ENCODE peak calls at places on chromosomes 5 and 9, in five cellular contexts. One of them, this sample, is unnamed.
A peak's percentile ranks its signal among the peaks of the same experiment; 100 is the strongest.

GRCh38 chr9:104780796-104781395 is 17.0 kb downstream of the NIPSNAP3B start:
- DNase-seq in CD8-positive, alpha-beta T cell: no peak
- DNase-seq in SJCRH30: peak; percentile 43
- DNase-seq in spleen: no peak
- DNase-seq in fibroblast of lung: peak; percentile 66
- DNase-seq in this sample: peak; percentile 22

GRCh38 chr9:75134495-75134894 is 46.2 kb downstream of the OSTF1 start:
- DNase-seq in CD8-positive, alpha-beta T cell: no peak
- DNase-seq in SJCRH30: peak; percentile 17
- DNase-seq in spleen: no peak
- DNase-seq in fibroblast of lung: no peak
- DNase-seq in this sample: no peak

GRCh38 chr5:124474821-124475220 is 271.6 kb downstream of the ZNF608 start:
- DNase-seq in CD8-positive, alpha-beta T cell: no peak
- DNase-seq in SJCRH30: peak; percentile 17
- DNase-seq in spleen: no peak
- DNase-seq in fibroblast of lung: peak; percentile 45
- DNase-seq in this sample: no peak

GRCh38 chr9:120109242-120109641 is 470.7 kb downstream of the CDK5RAP2 start:
- DNase-seq in CD8-positive, alpha-beta T cell: no peak
- DNase-seq in SJCRH30: peak; percentile 56
- DNase-seq in spleen: no peak
- DNase-seq in fibroblast of lung: no peak
- DNase-seq in this sample: no peak

GRCh38 chr5:113447651-113448050 is 12.9 kb upstream of the TSSK1B start:
- DNase-seq in CD8-positive, alpha-beta T cell: no peak
- DNase-seq in SJCRH30: peak; percentile 48
- DNase-seq in spleen: no peak
- DNase-seq in fibroblast of lung: peak; percentile 14
- DNase-seq in this sample: peak; percentile 11

GRCh38 chr5:178284095-178284675 is 51.6 kb upstream of the PHYKPL start:
- DNase-seq in CD8-positive, alpha-beta T cell: no peak
- DNase-seq in SJCRH30: peak; percentile 65
- DNase-seq in spleen: no peak
- DNase-seq in fibroblast of lung: peak; percentile 37
- DNase-seq in this sample: no peak

GRCh38 chr9:34256987-34257585 is 72.0 kb downstream of the KIF24 start:
- DNase-seq in CD8-positive, alpha-beta T cell: peak; percentile 41
- DNase-seq in SJCRH30: no peak
- DNase-seq in spleen: no peak
- DNase-seq in fibroblast of lung: peak; percentile 12
- DNase-seq in this sample: no peak

GRCh38 chr5:78927657-78928282 is 57.3 kb downstream of the ARSB start:
- DNase-seq in CD8-positive, alpha-beta T cell: no peak
- DNase-seq in SJCRH30: no peak
- DNase-seq in spleen: no peak
- DNase-seq in fibroblast of lung: no peak
- DNase-seq in this sample: peak; percentile 5

GRCh38 chr5:42811591-42812392 is at the start of gene SELENOP:
- DNase-seq in CD8-positive, alpha-beta T cell: no peak
- DNase-seq in SJCRH30: peak; percentile 85
- DNase-seq in spleen: no peak
- DNase-seq in fibroblast of lung: peak; percentile 94
- DNase-seq in this sample: peak; percentile 78

GRCh38 chr5:108367679-108368334 is 14.1 kb downstream of the FBXL17 start:
- DNase-seq in CD8-positive, alpha-beta T cell: no peak
- DNase-seq in SJCRH30: peak; percentile 47
- DNase-seq in spleen: no peak
- DNase-seq in fibroblast of lung: no peak
- DNase-seq in this sample: no peak

GRCh38 chr5:191036-191948 is at the start of gene LRRC14B:
- DNase-seq in CD8-positive, alpha-beta T cell: no peak
- DNase-seq in SJCRH30: peak; percentile 69
- DNase-seq in spleen: peak; percentile 84
- DNase-seq in fibroblast of lung: no peak
- DNase-seq in this sample: no peak

GRCh38 chr9:35277649-35278359 is 116.0 kb downstream of the UNC13B start:
- DNase-seq in CD8-positive, alpha-beta T cell: no peak
- DNase-seq in SJCRH30: no peak
- DNase-seq in spleen: no peak
- DNase-seq in fibroblast of lung: peak; percentile 91
- DNase-seq in this sample: peak; percentile 38

GRCh38 chr9:120386390-120387131 is 193.4 kb downstream of the CDK5RAP2 start:
- DNase-seq in CD8-positive, alpha-beta T cell: no peak
- DNase-seq in SJCRH30: peak; percentile 43
- DNase-seq in spleen: no peak
- DNase-seq in fibroblast of lung: peak; percentile 65
- DNase-seq in this sample: no peak

GRCh38 chr9:82593436-82593835 is 469.5 kb downstream of the RASEF start:
- DNase-seq in CD8-positive, alpha-beta T cell: no peak
- DNase-seq in SJCRH30: no peak
- DNase-seq in spleen: no peak
- DNase-seq in fibroblast of lung: no peak
- DNase-seq in this sample: no peak

GRCh38 chr5:174843263-174844250 is 119.2 kb downstream of the MSX2 start:
- DNase-seq in CD8-positive, alpha-beta T cell: no peak
- DNase-seq in SJCRH30: no peak
- DNase-seq in spleen: no peak
- DNase-seq in fibroblast of lung: peak; percentile 85
- DNase-seq in this sample: peak; percentile 28

GRCh38 chr9:91727316-91727861 is 222.6 kb downstream of the ROR2 start:
- DNase-seq in CD8-positive, alpha-beta T cell: no peak
- DNase-seq in SJCRH30: peak; percentile 66
- DNase-seq in spleen: no peak
- DNase-seq in fibroblast of lung: peak; percentile 61
- DNase-seq in this sample: peak; percentile 62

GRCh38 chr5:168317096-168317520 is 25.7 kb downstream of the WWC1 start:
- DNase-seq in CD8-positive, alpha-beta T cell: no peak
- DNase-seq in SJCRH30: no peak
- DNase-seq in spleen: peak; percentile 30
- DNase-seq in fibroblast of lung: no peak
- DNase-seq in this sample: no peak

GRCh38 chr5:55691265-55692105 is 20.6 kb downstream of the SLC38A9 start:
- DNase-seq in CD8-positive, alpha-beta T cell: no peak
- DNase-seq in SJCRH30: peak; percentile 73
- DNase-seq in spleen: no peak
- DNase-seq in fibroblast of lung: peak; percentile 78
- DNase-seq in this sample: peak; percentile 73

GRCh38 chr9:126127591-126127990 is 199.0 kb upstream of the MVB12B start:
- DNase-seq in CD8-positive, alpha-beta T cell: no peak
- DNase-seq in SJCRH30: no peak
- DNase-seq in spleen: peak; percentile 18
- DNase-seq in fibroblast of lung: no peak
- DNase-seq in this sample: no peak

GRCh38 chr9:19466268-19466639 is 57.4 kb downstream of the ACER2 start:
- DNase-seq in CD8-positive, alpha-beta T cell: no peak
- DNase-seq in SJCRH30: no peak
- DNase-seq in spleen: no peak
- DNase-seq in fibroblast of lung: no peak
- DNase-seq in this sample: no peak

GRCh38 chr9:19465571-19466267 is 56.9 kb downstream of the ACER2 start:
- DNase-seq in CD8-positive, alpha-beta T cell: no peak
- DNase-seq in SJCRH30: no peak
- DNase-seq in spleen: no peak
- DNase-seq in fibroblast of lung: no peak
- DNase-seq in this sample: no peak

GRCh38 chr9:19461135-19461534 is 52.3 kb downstream of the ACER2 start:
- DNase-seq in CD8-positive, alpha-beta T cell: no peak
- DNase-seq in SJCRH30: no peak
- DNase-seq in spleen: no peak
- DNase-seq in fibroblast of lung: no peak
- DNase-seq in this sample: no peak

GRCh38 chr9:19464764-19465570 is 56.2 kb downstream of the ACER2 start:
- DNase-seq in CD8-positive, alpha-beta T cell: peak; percentile 75
- DNase-seq in SJCRH30: no peak
- DNase-seq in spleen: peak; percentile 92
- DNase-seq in fibroblast of lung: peak; percentile 81
- DNase-seq in this sample: peak; percentile 58

DNA sequence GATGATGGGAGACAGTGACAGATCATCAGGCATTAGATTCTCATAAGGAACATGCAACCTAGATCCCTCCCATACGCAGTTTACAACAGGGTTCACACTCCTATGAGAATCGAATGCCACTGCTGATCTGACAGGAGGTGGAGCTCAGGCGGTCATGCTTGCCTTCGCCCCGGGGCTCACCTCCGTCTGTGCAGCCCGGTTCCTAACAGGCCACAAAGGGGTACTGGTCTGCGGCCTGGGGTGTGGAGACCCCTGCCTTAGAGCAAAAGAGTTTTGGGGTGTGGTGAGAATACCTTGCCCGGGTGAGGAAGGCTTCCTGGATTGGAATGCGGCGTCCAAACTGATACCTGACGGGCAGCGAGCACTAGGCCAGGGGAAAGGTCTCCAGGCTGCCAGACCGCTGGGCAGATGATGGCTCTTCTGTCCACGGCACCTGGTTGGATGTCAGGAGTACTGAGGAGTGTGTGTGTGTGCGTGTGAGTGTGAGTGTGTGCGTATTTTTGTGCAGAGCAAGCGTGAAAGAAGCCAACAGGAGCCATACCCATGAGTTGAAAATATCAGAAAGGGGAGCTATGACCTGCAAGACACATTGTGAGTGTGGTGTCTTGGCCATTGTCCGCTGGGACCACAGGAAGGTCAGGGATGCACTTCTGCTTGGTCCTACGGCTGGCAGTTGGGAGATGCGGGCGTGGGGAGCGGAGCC is 55.4 kb downstream of the ACER2 start:
- DNase-seq in CD8-positive, alpha-beta T cell: no peak
- DNase-seq in SJCRH30: no peak
- DNase-seq in spleen: no peak
- DNase-seq in fibroblast of lung: no peak
- DNase-seq in this sample: no peak
- H3K4me3 ChIP-seq in CD8-positive, alpha-beta T cell: peak overlapping the region; percentile 56
- H3K4me3 ChIP-seq in SJCRH30: no peak overlapping the region
- H3K4me3 ChIP-seq in spleen: peak overlapping the region; percentile 72
- H3K4me3 ChIP-seq in fibroblast of lung: peak overlapping the region; percentile 49
- H3K4me3 ChIP-seq in this sample: peak overlapping the region; percentile 33

GRCh38 chr5:172867761-172868435 is 33.8 kb downstream of the ERGIC1 start:
- DNase-seq in CD8-positive, alpha-beta T cell: no peak
- DNase-seq in SJCRH30: no peak
- DNase-seq in spleen: peak; percentile 16
- DNase-seq in fibroblast of lung: no peak
- DNase-seq in this sample: no peak

GRCh38 chr5:172870261-172870806 is 36.3 kb downstream of the ERGIC1 start:
- DNase-seq in CD8-positive, alpha-beta T cell: no peak
- DNase-seq in SJCRH30: no peak
- DNase-seq in spleen: peak; percentile 68
- DNase-seq in fibroblast of lung: peak; percentile 85
- DNase-seq in this sample: peak; percentile 85

GRCh38 chr5:172868436-172868923 is 34.4 kb downstream of the ERGIC1 start:
- DNase-seq in CD8-positive, alpha-beta T cell: no peak
- DNase-seq in SJCRH30: no peak
- DNase-seq in spleen: no peak
- DNase-seq in fibroblast of lung: peak; percentile 78
- DNase-seq in this sample: peak; percentile 64

GRCh38 chr5:172869734-172870133 is 35.7 kb downstream of the ERGIC1 start:
- DNase-seq in CD8-positive, alpha-beta T cell: no peak
- DNase-seq in SJCRH30: no peak
- DNase-seq in spleen: no peak
- DNase-seq in fibroblast of lung: peak; percentile 44
- DNase-seq in this sample: no peak

DNA sequence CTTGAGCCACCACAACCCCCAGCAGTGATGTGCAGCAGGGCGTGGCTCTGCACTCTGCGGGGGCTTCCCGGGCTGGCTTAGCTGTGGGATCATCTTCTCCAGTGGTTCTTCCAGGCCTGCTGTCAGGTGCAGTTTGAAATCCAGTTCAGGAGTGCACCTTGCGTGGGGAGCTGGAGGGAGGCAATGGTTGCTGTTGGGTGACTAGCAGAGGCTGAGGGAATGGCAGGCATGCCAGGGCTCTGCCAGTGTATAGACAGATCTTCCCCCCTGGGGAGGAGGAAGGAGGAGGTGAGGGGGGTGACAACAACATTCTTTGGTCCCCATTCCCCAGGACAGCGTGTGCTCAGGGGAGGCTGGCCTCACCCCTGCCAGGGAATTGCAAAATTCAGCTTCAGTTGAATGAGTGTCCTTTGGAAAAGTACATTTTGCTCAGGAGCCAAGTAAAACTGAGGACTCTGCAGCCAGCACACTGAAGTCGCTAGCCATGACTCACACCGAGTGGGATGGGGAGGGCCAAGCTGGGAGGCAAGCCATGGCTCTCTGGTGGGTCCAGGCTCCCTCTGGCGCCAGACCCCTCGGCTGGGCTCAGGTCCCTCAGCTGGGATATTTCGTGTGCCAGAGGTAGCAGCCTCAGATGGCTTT is 35.0 kb downstream of the ERGIC1 start:
- DNase-seq in CD8-positive, alpha-beta T cell: no peak
- DNase-seq in SJCRH30: no peak
- DNase-seq in spleen: peak; percentile 64
- DNase-seq in fibroblast of lung: peak; percentile 96
- DNase-seq in this sample: peak; percentile 95
- H3K4me3 ChIP-seq in CD8-positive, alpha-beta T cell: no peak overlapping the region
- H3K4me3 ChIP-seq in SJCRH30: no peak overlapping the region
- H3K4me3 ChIP-seq in spleen: no peak overlapping the region
- H3K4me3 ChIP-seq in fibroblast of lung: no peak overlapping the region
- H3K4me3 ChIP-seq in this sample: peak overlapping the region; percentile 23

GRCh38 chr5:146448783-146449519 is 1.8 kb downstream of the TCERG1 start:
- DNase-seq in CD8-positive, alpha-beta T cell: no peak
- DNase-seq in SJCRH30: no peak
- DNase-seq in spleen: no peak
- DNase-seq in fibroblast of lung: no peak
- DNase-seq in this sample: no peak
- H3K4me3 ChIP-seq in CD8-positive, alpha-beta T cell: no peak overlapping the region
- H3K4me3 ChIP-seq in SJCRH30: peak overlapping the region; percentile 94
- H3K4me3 ChIP-seq in spleen: peak overlapping the region; percentile 96
- H3K4me3 ChIP-seq in fibroblast of lung: peak overlapping the region; percentile 97
- H3K4me3 ChIP-seq in this sample: peak overlapping the region; percentile 93

GRCh38 chr5:15384581-15384980 is 115.4 kb upstream of the FBXL7 start:
- DNase-seq in CD8-positive, alpha-beta T cell: no peak
- DNase-seq in SJCRH30: no peak
- DNase-seq in spleen: no peak
- DNase-seq in fibroblast of lung: no peak
- DNase-seq in this sample: no peak

GRCh38 chr5:15384176-15384575 is 115.8 kb upstream of the FBXL7 start:
- DNase-seq in CD8-positive, alpha-beta T cell: no peak
- DNase-seq in SJCRH30: no peak
- DNase-seq in spleen: no peak
- DNase-seq in fibroblast of lung: no peak
- DNase-seq in this sample: no peak

GRCh38 chr5:15385553-15385952 is 114.4 kb upstream of the FBXL7 start:
- DNase-seq in CD8-positive, alpha-beta T cell: no peak
- DNase-seq in SJCRH30: no peak
- DNase-seq in spleen: no peak
- DNase-seq in fibroblast of lung: no peak
- DNase-seq in this sample: no peak

GRCh38 chr5:15386122-15386521 is 113.9 kb upstream of the FBXL7 start:
- DNase-seq in CD8-positive, alpha-beta T cell: no peak
- DNase-seq in SJCRH30: no peak
- DNase-seq in spleen: no peak
- DNase-seq in fibroblast of lung: no peak
- DNase-seq in this sample: no peak

DNA sequence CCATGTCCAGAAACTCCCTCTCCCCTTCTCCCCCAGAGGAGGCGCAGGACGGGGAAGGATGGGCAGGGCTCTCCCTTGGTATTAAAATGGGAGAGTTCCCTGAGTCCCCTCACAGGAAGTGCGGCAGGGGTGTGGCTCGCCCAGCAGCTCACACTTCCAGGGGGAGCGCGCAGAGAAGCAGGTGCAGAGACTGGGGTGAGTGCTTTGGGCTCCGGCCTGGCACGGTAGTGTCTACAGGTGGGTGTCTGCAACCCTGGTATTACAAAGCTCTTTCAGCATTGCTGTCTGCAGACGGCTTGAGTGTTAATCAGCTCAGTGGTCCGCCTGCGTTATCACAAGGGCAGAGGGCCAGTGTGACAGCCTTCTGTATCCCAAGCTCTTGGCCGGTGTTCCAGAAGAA is 114.9 kb upstream of the FBXL7 start:
- DNase-seq in CD8-positive, alpha-beta T cell: no peak
- DNase-seq in SJCRH30: no peak
- DNase-seq in spleen: no peak
- DNase-seq in fibroblast of lung: no peak
- DNase-seq in this sample: no peak
- H3K4me3 ChIP-seq in CD8-positive, alpha-beta T cell: no peak overlapping the region
- H3K4me3 ChIP-seq in SJCRH30: no peak overlapping the region
- H3K4me3 ChIP-seq in spleen: no peak overlapping the region
- H3K4me3 ChIP-seq in fibroblast of lung: no peak overlapping the region
- H3K4me3 ChIP-seq in this sample: no peak overlapping the region

This sample was measured in fibroblast of villous mesenchyme.